ENCODE peak calls at places on chromosomes 12 and 14, in six cellular contexts. A, L, D, C, W and M are unnamed samples.

GRCh38 chr12:131836714-131837397 is 8.7 kb downstream of the MMP17 start:
- DNase-seq in L (no peak), D (no peak), C (no peak), W (no peak), A (no peak), M (no peak)

GRCh38 chr14:92916201-92916600 is 6.7 kb upstream of the CHGA start:
- DNase-seq in W (no peak), D (no peak), L (no peak), C (no peak), A (no peak), M (no peak)

GRCh38 chr14:77044776-77045569 is 16.5 kb upstream of the IRF2BPL start:
- DNase-seq in W (no peak), C (no peak), D (no peak), A (no peak), L (no peak), M (no peak)

GRCh38 chr12:20629414-20630156 is 65.5 kb upstream of the SLCO1C1 start:
- DNase-seq in L (no peak), C (no peak), A (peak), W (no peak), D (no peak), M (no peak)

GRCh38 chr14:20624495-20625070 is 16.9 kb downstream of the OR6S1 start:
- DNase-seq in A (peak), W (no peak), C (peak), D (peak), L (peak), M (no peak)

GRCh38 chr12:6960291-6961277 is 9.4 kb downstream of the PTPN6 start:
- DNase-seq in A (no peak), L (peak), D (no peak), C (no peak), W (no peak), M (peak)

GRCh38 chr12:14314801-14315200 is 50.7 kb upstream of the ATF7IP start:
- DNase-seq in L (peak), W (no peak), D (no peak), C (no peak), A (no peak), M (no peak)

GRCh38 chr14:70754989-70755388 is 54.3 kb downstream of the MAP3K9 start:
- DNase-seq in W (no peak), D (no peak), A (no peak), C (no peak), L (no peak), M (no peak)

GRCh38 chr12:130044991-130045621 is 117.2 kb upstream of the FZD10 start:
- DNase-seq in A (no peak), C (no peak), L (no peak), D (peak), W (no peak), M (no peak)

GRCh38 chr12:117699118-117699517 is 269.7 kb downstream of the KSR2 start:
- DNase-seq in C (no peak), A (no peak), L (no peak), D (no peak), W (no peak), M (no peak)

GRCh38 chr12:132321321-132322118 is 7.9 kb downstream of the GALNT9 start:
- DNase-seq in W (no peak), D (no peak), A (no peak), L (no peak), C (no peak), M (no peak)

GRCh38 chr14:95784137-95784536 is 70.2 kb upstream of the TCL1A start:
- DNase-seq in W (no peak), C (no peak), A (peak), L (peak), D (peak), M (no peak)

GRCh38 chr14:81946808-81947798 is 413.4 kb upstream of the SEL1L start:
- DNase-seq in L (no peak), C (no peak), D (no peak), W (no peak), A (no peak), M (no peak)

GRCh38 chr12:80321653-80322052 is 122.4 kb upstream of the PTPRQ start:
- DNase-seq in D (no peak), A (peak), W (no peak), L (no peak), C (no peak), M (no peak)

GRCh38 chr12:59453461-59453860 is 142.4 kb upstream of the SLC16A7 start:
- DNase-seq in D (no peak), W (no peak), L (no peak), A (no peak), C (no peak), M (no peak)

GRCh38 chr12:115261691-115262398 is 577.9 kb upstream of the TBX3 start:
- DNase-seq in A (no peak), L (peak), D (no peak), W (no peak), C (no peak), M (no peak)

GRCh38 chr14:75158843-75159614 is 17.4 kb downstream of the TMED10 start:
- DNase-seq in L (peak), C (no peak), A (no peak), D (no peak), W (no peak), M (no peak)

GRCh38 chr14:92108345-92109254 is 2.2 kb upstream of the ATXN3 start:
- DNase-seq in L (peak), D (peak), A (no peak), C (no peak), W (no peak), M (peak)

GRCh38 chr12:131871677-131872076 is 22.7 kb upstream of the ULK1 start:
- DNase-seq in C (no peak), L (no peak), D (no peak), W (no peak), A (no peak), M (no peak)